ENCODE peak calls at places on chromosomes 1 and 21, in five cellular contexts. One of them, this sample, is unnamed.

GRCh38 chr1:204961765-204962419 is 81.1 kb upstream of the CNTN2 start:
- DNase-seq in hepatic stellate cell: no peak
- DNase-seq in mammary epithelial cell: no peak
- DNase-seq in GF-D8: no peak
- DNase-seq in sciatic nerve: no peak
- DNase-seq in this sample: no peak

GRCh38 chr1:98661544-98662353 is at the start of gene SNX7:
- DNase-seq in hepatic stellate cell: peak
- DNase-seq in mammary epithelial cell: peak
- DNase-seq in GF-D8: no peak
- DNase-seq in sciatic nerve: peak
- DNase-seq in this sample: peak

GRCh38 chr1:192826791-192827477 is 18.1 kb downstream of the RGS2 start:
- DNase-seq in hepatic stellate cell: no peak
- DNase-seq in mammary epithelial cell: peak
- DNase-seq in GF-D8: no peak
- DNase-seq in sciatic nerve: no peak
- DNase-seq in this sample: peak

GRCh38 chr1:16727190-16728111 is 12.9 kb upstream of the RNU1-4 start:
- DNase-seq in hepatic stellate cell: peak
- DNase-seq in mammary epithelial cell: peak
- DNase-seq in GF-D8: no peak
- DNase-seq in sciatic nerve: peak
- DNase-seq in this sample: peak

GRCh38 chr1:158145173-158145719 is 35.4 kb upstream of the CD1D start:
- DNase-seq in hepatic stellate cell: no peak
- DNase-seq in mammary epithelial cell: peak
- DNase-seq in GF-D8: no peak
- DNase-seq in sciatic nerve: peak
- DNase-seq in this sample: peak

GRCh38 chr1:94856868-94857267 is 36.7 kb downstream of the SLC44A3 start:
- DNase-seq in hepatic stellate cell: no peak
- DNase-seq in mammary epithelial cell: no peak
- DNase-seq in GF-D8: no peak
- DNase-seq in sciatic nerve: no peak
- DNase-seq in this sample: no peak

GRCh38 chr1:56397811-56398231 is 181.5 kb downstream of the PLPP3 start:
- DNase-seq in hepatic stellate cell: no peak
- DNase-seq in mammary epithelial cell: no peak
- DNase-seq in GF-D8: no peak
- DNase-seq in sciatic nerve: no peak
- DNase-seq in this sample: no peak

GRCh38 chr1:93344886-93345632 is 648 bp upstream of the DR1 start:
- DNase-seq in hepatic stellate cell: peak
- DNase-seq in mammary epithelial cell: no peak
- DNase-seq in GF-D8: peak
- DNase-seq in sciatic nerve: no peak
- DNase-seq in this sample: peak

GRCh38 chr1:107443860-107444259 is 303.0 kb downstream of the NTNG1 start:
- DNase-seq in hepatic stellate cell: no peak
- DNase-seq in mammary epithelial cell: no peak
- DNase-seq in GF-D8: no peak
- DNase-seq in sciatic nerve: no peak
- DNase-seq in this sample: no peak

GRCh38 chr1:59678809-59679228 is 135.9 kb upstream of the HOOK1 start:
- DNase-seq in hepatic stellate cell: peak
- DNase-seq in mammary epithelial cell: peak
- DNase-seq in GF-D8: no peak
- DNase-seq in sciatic nerve: no peak
- DNase-seq in this sample: peak

GRCh38 chr1:234975941-234976871 is 152.4 kb downstream of the TOMM20 start:
- DNase-seq in hepatic stellate cell: no peak
- DNase-seq in mammary epithelial cell: no peak
- DNase-seq in GF-D8: no peak
- DNase-seq in sciatic nerve: peak
- DNase-seq in this sample: no peak

GRCh38 chr1:170063109-170063826 is 11.2 kb downstream of the KIFAP3 start:
- DNase-seq in hepatic stellate cell: no peak
- DNase-seq in mammary epithelial cell: peak
- DNase-seq in GF-D8: no peak
- DNase-seq in sciatic nerve: no peak
- DNase-seq in this sample: no peak

GRCh38 chr1:156391145-156391677 is 22.2 kb downstream of the RHBG start:
- DNase-seq in hepatic stellate cell: no peak
- DNase-seq in mammary epithelial cell: no peak
- DNase-seq in GF-D8: no peak
- DNase-seq in sciatic nerve: no peak
- DNase-seq in this sample: no peak

GRCh38 chr21:44898011-44898493 is 22.6 kb downstream of the ITGB2 start:
- DNase-seq in hepatic stellate cell: no peak
- DNase-seq in mammary epithelial cell: no peak
- DNase-seq in GF-D8: no peak
- DNase-seq in sciatic nerve: no peak
- DNase-seq in this sample: no peak

GRCh38 chr1:31745071-31745897 is 18.9 kb downstream of the ADGRB2 start:
- DNase-seq in hepatic stellate cell: peak
- DNase-seq in mammary epithelial cell: peak
- DNase-seq in GF-D8: no peak
- DNase-seq in sciatic nerve: peak
- DNase-seq in this sample: peak

GRCh38 chr1:8019229-8019620 is 6.9 kb downstream of the ERRFI1 start:
- DNase-seq in hepatic stellate cell: no peak
- DNase-seq in mammary epithelial cell: no peak
- DNase-seq in GF-D8: no peak
- DNase-seq in sciatic nerve: no peak
- DNase-seq in this sample: no peak

This sample was measured in lung microvascular endothelial cell.